ENCODE peak calls at places on chromosomes 11 and 22, in five cellular contexts. One of them, this sample, is unnamed.

GRCh38 chr11:76382209-76382608 is 1.1 kb downstream of the GVQW3 start:
- DNase-seq in suprapubic skin: no peak
- DNase-seq in stomach: no peak
- DNase-seq in A549: no peak
- DNase-seq in ovary: no peak
- DNase-seq in this sample: no peak

GRCh38 chr11:26276798-26277424 is 55.0 kb upstream of the ANO3 start:
- DNase-seq in stomach: peak; percentile 44
- DNase-seq in ovary: no peak
- DNase-seq in A549: peak; percentile 10
- DNase-seq in suprapubic skin: no peak
- DNase-seq in this sample: peak; percentile 66

GRCh38 chr22:35752172-35752832 is 34.6 kb downstream of the APOL5 start:
- DNase-seq in stomach: no peak
- DNase-seq in ovary: no peak
- DNase-seq in A549: no peak
- DNase-seq in suprapubic skin: no peak
- DNase-seq in this sample: no peak

GRCh38 chr11:120759046-120759445 is 247.5 kb downstream of the GRIK4 start:
- DNase-seq in stomach: no peak
- DNase-seq in A549: no peak
- DNase-seq in ovary: no peak
- DNase-seq in suprapubic skin: no peak
- DNase-seq in this sample: no peak

GRCh38 chr11:45920531-45921477 is 1.7 kb upstream of the LARGE2 start:
- DNase-seq in A549: no peak
- DNase-seq in stomach: no peak
- DNase-seq in ovary: peak; percentile 8
- DNase-seq in suprapubic skin: no peak
- DNase-seq in this sample: peak; percentile 42

GRCh38 chr11:60754887-60755286 is 1.8 kb upstream of the MS4A15 start:
- DNase-seq in stomach: no peak
- DNase-seq in suprapubic skin: peak; percentile 31
- DNase-seq in A549: no peak
- DNase-seq in ovary: no peak
- DNase-seq in this sample: no peak

GRCh38 chr11:34266090-34266912 is 91.5 kb downstream of the ABTB2 start:
- DNase-seq in stomach: no peak
- DNase-seq in A549: no peak
- DNase-seq in ovary: peak; percentile 58
- DNase-seq in suprapubic skin: no peak
- DNase-seq in this sample: peak; percentile 76

GRCh38 chr11:78688460-78688859 is 113.8 kb upstream of the NARS2 start:
- DNase-seq in suprapubic skin: no peak
- DNase-seq in stomach: no peak
- DNase-seq in A549: no peak
- DNase-seq in ovary: no peak
- DNase-seq in this sample: no peak

GRCh38 chr11:120066738-120067303 is 71.1 kb downstream of the TRIM29 start:
- DNase-seq in stomach: no peak
- DNase-seq in ovary: no peak
- DNase-seq in suprapubic skin: peak; percentile 26
- DNase-seq in A549: no peak
- DNase-seq in this sample: no peak

GRCh38 chr11:68727783-68728182 is 23.5 kb downstream of the TESMIN start:
- DNase-seq in suprapubic skin: no peak
- DNase-seq in A549: no peak
- DNase-seq in stomach: no peak
- DNase-seq in ovary: no peak
- DNase-seq in this sample: no peak

GRCh38 chr22:23278883-23279675 is 98.8 kb downstream of the BCR start:
- DNase-seq in A549: peak; percentile 32
- DNase-seq in ovary: no peak
- DNase-seq in suprapubic skin: no peak
- DNase-seq in stomach: peak; percentile 92
- DNase-seq in this sample: no peak

GRCh38 chr11:43852057-43852636 is 28.5 kb upstream of the ALKBH3 start:
- DNase-seq in suprapubic skin: no peak
- DNase-seq in ovary: no peak
- DNase-seq in stomach: peak; percentile 62
- DNase-seq in A549: peak; percentile 75
- DNase-seq in this sample: no peak

GRCh38 chr11:26477406-26477805 is 94.7 kb downstream of the MUC15 start:
- DNase-seq in A549: no peak
- DNase-seq in ovary: no peak
- DNase-seq in suprapubic skin: no peak
- DNase-seq in stomach: no peak
- DNase-seq in this sample: no peak

GRCh38 chr11:29780756-29781155 is 236.1 kb downstream of the KCNA4 start:
- DNase-seq in A549: no peak
- DNase-seq in suprapubic skin: no peak
- DNase-seq in stomach: no peak
- DNase-seq in ovary: no peak
- DNase-seq in this sample: no peak
- TF ChIP-seq EP300 in A549: no peak
- TF ChIP-seq EP300 in suprapubic skin: no peak
- TF ChIP-seq EP300 in stomach: no peak
- TF ChIP-seq EP300 in ovary: no peak
- TF ChIP-seq EP300 in this sample: no peak

DNA sequence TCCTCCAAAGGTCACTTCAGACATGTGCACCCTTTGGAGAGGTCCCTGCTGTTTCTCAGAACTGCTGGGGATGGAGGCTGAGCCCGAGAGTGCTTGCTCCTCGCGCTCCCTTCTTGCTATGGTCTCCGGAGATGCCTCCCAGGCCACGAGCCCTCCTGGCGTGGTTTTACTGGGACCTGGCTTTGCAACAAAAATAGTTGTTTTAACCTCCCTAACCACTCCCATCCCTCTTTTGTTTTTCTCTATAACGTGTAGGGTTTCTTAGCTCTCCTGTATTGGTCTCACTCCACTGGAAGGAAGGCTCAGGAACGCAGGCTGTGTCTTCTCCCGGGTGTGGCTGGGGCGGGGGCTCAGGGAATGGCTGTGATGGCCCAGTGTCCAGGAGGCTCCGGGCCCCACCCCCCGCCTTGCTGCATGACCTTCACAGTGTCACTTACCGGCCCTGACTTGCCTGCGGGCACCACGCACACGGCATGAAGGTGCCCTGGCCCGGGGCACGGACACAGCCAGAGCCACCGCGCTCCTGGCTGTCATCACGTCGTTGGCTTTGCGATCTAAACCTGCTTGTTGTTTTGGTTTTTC is 5.6 kb downstream of the PTDSS2 start:
- DNase-seq in suprapubic skin: no peak
- DNase-seq in A549: no peak
- DNase-seq in stomach: no peak
- DNase-seq in ovary: no peak
- DNase-seq in this sample: no peak
- H3K27ac ChIP-seq in suprapubic skin: no peak overlapping the region
- H3K27ac ChIP-seq in A549: no peak overlapping the region
- H3K27ac ChIP-seq in stomach: no peak overlapping the region
- H3K27ac ChIP-seq in ovary: no peak overlapping the region
- H3K27ac ChIP-seq in this sample: no peak overlapping the region

GRCh38 chr11:30107899-30108298 is 91.1 kb upstream of the KCNA4 start:
- DNase-seq in stomach: no peak
- DNase-seq in ovary: no peak
- DNase-seq in A549: no peak
- DNase-seq in suprapubic skin: no peak
- DNase-seq in this sample: no peak

GRCh38 chr11:30109774-30110173 is 92.9 kb upstream of the KCNA4 start:
- DNase-seq in ovary: no peak
- DNase-seq in A549: no peak
- DNase-seq in suprapubic skin: no peak
- DNase-seq in stomach: no peak
- DNase-seq in this sample: no peak

GRCh38 chr11:30106222-30106621 is 89.4 kb upstream of the KCNA4 start:
- DNase-seq in A549: no peak
- DNase-seq in ovary: no peak
- DNase-seq in suprapubic skin: no peak
- DNase-seq in stomach: no peak
- DNase-seq in this sample: no peak

GRCh38 chr11:30110691-30111090 is 93.9 kb upstream of the KCNA4 start:
- DNase-seq in ovary: no peak
- DNase-seq in suprapubic skin: no peak
- DNase-seq in A549: no peak
- DNase-seq in stomach: no peak
- DNase-seq in this sample: no peak

GRCh38 chr11:30106782-30107181 is 90.0 kb upstream of the KCNA4 start:
- DNase-seq in ovary: no peak
- DNase-seq in suprapubic skin: no peak
- DNase-seq in A549: no peak
- DNase-seq in stomach: no peak
- DNase-seq in this sample: no peak
- TF ChIP-seq EP300 in ovary: no peak
- TF ChIP-seq EP300 in suprapubic skin: no peak
- TF ChIP-seq EP300 in A549: no peak
- TF ChIP-seq EP300 in stomach: no peak
- TF ChIP-seq EP300 in this sample: no peak

GRCh38 chr11:2779981-2780849 is 80.4 kb upstream of the KCNQ1OT1 start:
- DNase-seq in suprapubic skin: peak; percentile 76
- DNase-seq in ovary: peak; percentile 77
- DNase-seq in A549: no peak
- DNase-seq in stomach: peak; percentile 85
- DNase-seq in this sample: peak; percentile 68
- H3K27ac ChIP-seq in suprapubic skin: no peak overlapping the region
- H3K27ac ChIP-seq in ovary: peak overlapping the region; percentile 84
- H3K27ac ChIP-seq in A549: no peak overlapping the region
- H3K27ac ChIP-seq in stomach: peak overlapping the region; percentile 91
- H3K27ac ChIP-seq in this sample: peak overlapping the region; percentile 90

GRCh38 chr11:128052912-128053641 is 534.3 kb downstream of the ETS1 start:
- DNase-seq in stomach: no peak
- DNase-seq in A549: no peak
- DNase-seq in suprapubic skin: no peak
- DNase-seq in ovary: no peak
- DNase-seq in this sample: no peak
- TF ChIP-seq EP300 in stomach: no peak
- TF ChIP-seq EP300 in A549: no peak
- TF ChIP-seq EP300 in suprapubic skin: no peak
- TF ChIP-seq EP300 in ovary: no peak
- TF ChIP-seq EP300 in this sample: no peak

This sample was measured in sigmoid colon.